ENCODE peak calls at places on chromosomes 4 and X, in four cellular contexts. R is lower leg skin, D is AG04450, M is stomach. G is an unnamed sample.

GRCh38 chr4:139492429-139492828 is 38.5 kb downstream of the RAB33B start:
- DNase-seq in R (no peak), D (no peak), M (no peak), G (no peak)

GRCh38 chrX:71657267-71657666 is 10.1 kb upstream of the LOC101059915 start:
- DNase-seq in R (no peak), D (no peak), M (no peak), G (no peak)

GRCh38 chr4:109072595-109072994 is 229.9 kb downstream of the COL25A1 start:
- DNase-seq in R (peak; percentile 67), D (peak; percentile 48), M (no peak), G (no peak)

GRCh38 chr4:21769404-21770147 is 179.0 kb downstream of the KCNIP4 start:
- DNase-seq in R (no peak), D (no peak), M (no peak), G (no peak)

GRCh38 chr4:145930592-145930991 is 8.0 kb downstream of the ZNF827 start:
- DNase-seq in R (no peak), D (no peak), M (no peak), G (no peak)

GRCh38 chrX:46737462-46737861 is 21.5 kb downstream of the SLC9A7 start:
- DNase-seq in R (no peak), D (no peak), M (no peak), G (no peak)

GRCh38 chr4:67712000-67712625 is 11.2 kb upstream of the UBA6 start:
- DNase-seq in R (no peak), D (no peak), M (no peak), G (no peak)

GRCh38 chrX:131812847-131813825 is 210.0 kb upstream of the STK26 start:
- DNase-seq in R (peak; percentile 35), D (no peak), M (peak; percentile 76), G (no peak)

GRCh38 chr4:100095729-100096595 is 94.3 kb downstream of the DDIT4L start:
- DNase-seq in R (peak; percentile 71), D (peak; percentile 43), M (peak; percentile 51), G (no peak)

GRCh38 chrX:32483534-32484136 is 727.7 kb downstream of the DMD start:
- DNase-seq in R (no peak), D (no peak), M (no peak), G (no peak)

GRCh38 chr4:3644849-3645627 is 112.8 kb upstream of the LRPAP1 start:
- DNase-seq in R (peak; percentile 63), D (no peak), M (no peak), G (no peak)

GRCh38 chr4:152684007-152684406 is 4.2 kb upstream of the TMEM154 start:
- DNase-seq in R (no peak), D (no peak), M (no peak), G (no peak)

GRCh38 chr4:80252953-80253352 is 13.5 kb upstream of the FGF5 start:
- DNase-seq in R (no peak), D (no peak), M (no peak), G (no peak)

GRCh38 chr4:17780461-17781071 is 855 bp downstream of the FAM184B start:
- DNase-seq in R (no peak), D (no peak), M (peak; percentile 38), G (no peak)

GRCh38 chrX:21711848-21712197 is 46.1 kb downstream of the SMPX start:
- DNase-seq in R (no peak), D (no peak), M (no peak), G (no peak)

GRCh38 chrX:21702725-21703228 is 44.6 kb upstream of the KLHL34 start:
- DNase-seq in R (no peak), D (no peak), M (no peak), G (no peak)

GRCh38 chrX:21705215-21705614 is 47.1 kb upstream of the KLHL34 start:
- DNase-seq in R (no peak), D (no peak), M (no peak), G (no peak)

GRCh38 chrX:21711126-21711847 is 46.6 kb downstream of the SMPX start:
- DNase-seq in R (no peak), D (no peak), M (no peak), G (no peak)

DNA sequence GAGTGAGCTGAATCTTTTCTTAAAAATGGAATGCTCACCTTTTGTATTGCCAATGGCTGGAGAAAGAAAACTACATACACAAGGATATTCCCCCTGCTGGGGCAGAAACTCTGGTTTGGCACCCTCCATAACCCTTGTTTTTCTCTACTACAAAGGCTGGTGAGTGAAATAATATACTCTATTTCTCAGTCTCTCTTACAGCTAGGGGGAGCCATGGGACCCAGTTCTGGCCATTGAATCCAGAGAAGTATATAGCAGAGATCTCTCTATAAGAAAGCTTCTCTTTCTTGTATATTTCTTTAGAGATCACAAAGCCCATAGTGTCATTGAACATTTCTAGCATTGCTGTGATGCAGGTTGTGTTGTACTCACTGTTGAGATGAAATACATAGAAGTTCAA is 49.8 kb downstream of the SMPX start:
- DNase-seq in R (no peak), D (no peak), M (no peak), G (no peak)
- TF ChIP-seq CTCF in R (no peak), D (peak; percentile 24), M (no peak), G (peak; percentile 15)

DNA sequence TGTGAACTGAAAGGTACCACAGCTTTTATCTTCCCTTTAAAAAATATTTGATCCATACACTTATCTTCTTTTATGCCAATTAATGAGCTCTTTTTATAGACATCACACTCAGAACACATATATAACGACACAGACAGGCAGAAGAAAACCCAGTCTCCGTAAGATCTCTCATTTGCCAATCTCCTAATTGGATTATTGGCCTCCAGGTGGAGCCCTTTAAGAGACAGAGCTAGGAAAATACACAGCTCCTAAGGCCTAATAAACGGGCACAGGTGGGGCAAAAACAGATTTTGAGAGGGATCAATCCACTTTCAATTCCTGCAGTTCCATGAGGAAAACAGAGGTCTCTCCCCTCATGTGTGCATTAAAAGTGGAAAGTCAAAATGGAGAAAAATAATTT is 1495.4 kb downstream of the RPA4 start:
- DNase-seq in R (no peak), D (no peak), M (no peak), G (no peak)
- TF ChIP-seq CTCF in R (no peak), D (no peak), M (no peak), G (no peak)

DNA sequence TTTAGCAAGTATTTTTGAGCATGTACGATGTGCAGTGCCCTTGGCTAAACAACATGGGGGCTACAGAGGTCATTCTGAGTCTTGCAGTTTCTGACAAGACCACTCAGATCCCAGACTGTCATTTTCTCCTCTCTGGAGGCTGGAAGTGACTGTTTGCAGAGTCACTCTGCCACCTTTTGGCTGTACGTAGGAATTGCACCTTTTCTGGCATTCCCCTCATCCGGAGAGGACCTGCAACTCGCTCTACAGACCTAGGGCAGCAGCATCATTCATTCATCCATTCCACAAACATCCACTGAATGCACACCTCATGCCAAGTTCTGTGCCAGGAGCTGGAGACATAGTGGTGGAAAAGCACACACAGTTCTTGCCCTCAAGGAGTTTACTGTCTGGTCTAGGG is 160.4 kb upstream of the GPR101 start:
- DNase-seq in R (no peak), D (no peak), M (peak; percentile 27), G (no peak)
- TF ChIP-seq CTCF in R (no peak), D (peak; percentile 62), M (no peak), G (peak; percentile 44)

DNA sequence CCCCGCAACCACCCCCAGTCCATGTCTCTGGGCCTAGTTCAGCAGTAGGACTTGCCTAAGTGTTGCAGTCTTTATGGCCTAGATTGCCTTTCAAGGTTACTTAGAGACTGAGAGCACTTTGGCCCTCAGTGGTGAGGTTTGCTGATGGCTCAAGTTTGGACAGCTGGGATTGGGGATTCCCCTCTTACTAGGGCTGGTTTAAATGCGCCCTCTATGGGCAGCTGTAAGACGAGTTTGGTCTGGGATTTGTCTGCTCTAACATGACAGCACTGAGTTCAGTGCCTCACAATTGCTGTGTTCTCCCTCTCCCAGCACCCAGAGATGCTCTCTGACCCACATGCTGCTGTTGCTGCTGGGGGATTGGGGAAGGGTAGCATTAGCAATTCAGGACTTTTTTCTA is 23.1 kb downstream of the DACH2 start:
- DNase-seq in R (no peak), D (no peak), M (no peak), G (no peak)
- TF ChIP-seq CTCF in R (no peak), D (peak; percentile 56), M (no peak), G (peak; percentile 32)

GRCh38 chrX:104113237-104113965 is 1.1 kb downstream of the ZCCHC18 start:
- DNase-seq in R (peak; percentile 15), D (no peak), M (peak; percentile 57), G (no peak)
- TF ChIP-seq CTCF in R (no peak), D (peak; percentile 47), M (no peak), G (peak; percentile 59)

G was measured in osteocyte.